ENCODE peak calls at places on chromosome 11, in seven cellular contexts. M, R, D, T, Y, W and L are unnamed samples.

GRCh38 chr11:59615132-59615636 is 390 bp downstream of the OSBP start:
- DNase-seq in D (no peak), M (no peak), Y (peak; percentile 68), T (peak; percentile 29), R (no peak), W (no peak), L (no peak)

GRCh38 chr11:34364102-34364501 is 6.3 kb upstream of the ABTB2 start:
- DNase-seq in D (no peak), M (no peak), Y (no peak), T (no peak), W (no peak), R (no peak), L (no peak)

GRCh38 chr11:12502041-12502440 is 124.7 kb downstream of the PARVA start:
- DNase-seq in M (no peak), W (no peak), D (no peak), T (no peak), R (no peak), Y (no peak), L (no peak)

GRCh38 chr11:117273550-117274289 is 17.4 kb upstream of the BACE1-AS start:
- DNase-seq in W (no peak), T (no peak), Y (no peak), M (peak; percentile 60), D (peak; percentile 67), R (no peak), L (no peak)

GRCh38 chr11:62573592-62574362 is at the start of gene EEF1G:
- DNase-seq in M (peak; percentile 99), Y (peak; percentile 100), D (peak; percentile 100), R (peak; percentile 97), T (peak; percentile 98), W (peak; percentile 97), L (peak; percentile 99)

GRCh38 chr11:76102772-76103171 is 103.5 kb downstream of the WNT11 start:
- DNase-seq in D (no peak), R (no peak), Y (peak; percentile 9), M (no peak), W (no peak), T (no peak), L (no peak)

GRCh38 chr11:64745523-64746328 is 1.8 kb upstream of the RASGRP2 start:
- DNase-seq in D (no peak), W (no peak), M (no peak), Y (no peak), T (peak; percentile 85), R (peak; percentile 65), L (peak; percentile 85)

GRCh38 chr11:19895776-19896175 is 183.1 kb downstream of the NAV2 start:
- DNase-seq in M (no peak), T (no peak), D (no peak), W (no peak), R (no peak), Y (no peak), L (no peak)

GRCh38 chr11:134522782-134523570 is 110.9 kb upstream of the B3GAT1 start:
- DNase-seq in T (no peak), Y (no peak), R (no peak), W (no peak), D (no peak), M (no peak), L (no peak)

GRCh38 chr11:61967924-61968757 is 707 bp upstream of the FTH1 start:
- DNase-seq in R (no peak), Y (peak; percentile 80), D (no peak), M (no peak), T (peak; percentile 56), W (no peak), L (no peak)

GRCh38 chr11:33542921-33543320 is 157.7 kb downstream of the C11orf91 start:
- DNase-seq in M (peak; percentile 14), Y (peak; percentile 11), D (no peak), T (peak; percentile 37), R (no peak), W (peak; percentile 61), L (peak; percentile 10)

GRCh38 chr11:101390539-101390938 is 193.3 kb downstream of the TRPC6 start:
- DNase-seq in R (no peak), M (no peak), T (no peak), W (no peak), Y (no peak), D (no peak), L (no peak)

GRCh38 chr11:102244681-102245409 is 72.4 kb upstream of the BIRC3 start:
- DNase-seq in R (peak; percentile 55), Y (no peak), M (no peak), W (no peak), T (no peak), D (no peak), L (no peak)

GRCh38 chr11:117426297-117426685 is 98.6 kb downstream of the CEP164 start:
- DNase-seq in M (peak; percentile 33), R (no peak), W (peak; percentile 94), Y (peak; percentile 78), T (peak; percentile 62), D (no peak), L (peak; percentile 38)

GRCh38 chr11:67645521-67646457 is 4.7 kb downstream of the ACY3 start:
- DNase-seq in D (no peak), T (no peak), R (no peak), Y (peak; percentile 51), M (no peak), W (no peak), L (no peak)

GRCh38 chr11:8640305-8640932 is 42.0 kb downstream of the TRIM66 start:
- DNase-seq in M (no peak), D (no peak), T (no peak), R (no peak), Y (no peak), W (no peak), L (no peak)

GRCh38 chr11:117407016-117407415 is 79.4 kb downstream of the CEP164 start:
- DNase-seq in D (no peak), T (no peak), W (no peak), Y (no peak), R (no peak), M (no peak), L (no peak)

GRCh38 chr11:27524155-27524554 is 17.6 kb upstream of the LIN7C start:
- DNase-seq in M (peak; percentile 13), R (no peak), T (no peak), D (no peak), W (no peak), Y (no peak), L (no peak)

GRCh38 chr11:83815736-83816135 is 529.6 kb upstream of the CCDC90B start:
- DNase-seq in M (no peak), R (no peak), D (no peak), W (no peak), Y (no peak), T (no peak), L (no peak)

GRCh38 chr11:121337740-121338272 is 45.2 kb downstream of the SC5D start:
- DNase-seq in W (no peak), T (no peak), Y (peak; percentile 51), D (no peak), M (no peak), R (no peak), L (no peak)

GRCh38 chr11:26761382-26761781 is 39.5 kb upstream of the SLC5A12 start:
- DNase-seq in M (no peak), W (no peak), R (no peak), Y (no peak), T (no peak), D (no peak), L (no peak)

GRCh38 chr11:7485136-7485853 is at the start of gene OLFML1:
- DNase-seq in M (no peak), D (no peak), W (no peak), Y (no peak), T (peak; percentile 18), R (no peak), L (no peak)

GRCh38 chr11:11022126-11022730 is 164.4 kb upstream of the ZBED5 start:
- DNase-seq in D (no peak), T (no peak), R (no peak), Y (peak; percentile 5), M (peak; percentile 18), W (no peak), L (no peak)

GRCh38 chr11:33065445-33066178 is 26.2 kb downstream of the TCP11L1 start:
- DNase-seq in W (peak; percentile 74), T (peak; percentile 54), R (no peak), Y (peak; percentile 55), M (peak; percentile 44), D (peak; percentile 34), L (peak; percentile 62)

GRCh38 chr11:34787899-34788298 is 128.3 kb downstream of the APIP start:
- DNase-seq in D (no peak), M (no peak), Y (no peak), W (no peak), R (no peak), T (no peak), L (no peak)

GRCh38 chr11:48052183-48053040 is 72.1 kb downstream of the PTPRJ start:
- DNase-seq in D (peak; percentile 47), R (no peak), M (no peak), W (peak; percentile 81), T (no peak), Y (no peak), L (no peak)

GRCh38 chr11:70048279-70049024 is 29.7 kb upstream of the ANO1 start:
- DNase-seq in D (no peak), W (peak; percentile 39), T (no peak), Y (peak; percentile 19), M (peak; percentile 4), R (no peak), L (no peak)